ENCODE peak calls at places on chromosomes 4 and X, in eight cellular contexts. One of them, this sample, is unnamed.

GRCh38 chrX:10356979-10357378 is 200.2 kb downstream of the CLCN4 start:
- DNase-seq in GM12865: no peak
- DNase-seq in HepG2: no peak
- DNase-seq in SJSA1: no peak
- DNase-seq in epithelial cell of esophagus: peak
- DNase-seq in CD8-positive, alpha-beta memory T cell: no peak
- DNase-seq in IMR-90: peak
- DNase-seq in tibial artery: no peak
- DNase-seq in this sample: peak

GRCh38 chrX:20116087-20116574 is 576 bp downstream of the MAP7D2 start:
- DNase-seq in GM12865: no peak
- DNase-seq in HepG2: no peak
- DNase-seq in SJSA1: no peak
- DNase-seq in epithelial cell of esophagus: no peak
- DNase-seq in CD8-positive, alpha-beta memory T cell: no peak
- DNase-seq in IMR-90: no peak
- DNase-seq in tibial artery: no peak
- DNase-seq in this sample: no peak

GRCh38 chrX:38221391-38221929 is 789 bp upstream of the SRPX start:
- DNase-seq in GM12865: no peak
- DNase-seq in HepG2: no peak
- DNase-seq in SJSA1: no peak
- DNase-seq in epithelial cell of esophagus: no peak
- DNase-seq in CD8-positive, alpha-beta memory T cell: no peak
- DNase-seq in IMR-90: no peak
- DNase-seq in tibial artery: no peak
- DNase-seq in this sample: no peak

GRCh38 chr4:53497446-53498069 is 93.7 kb downstream of the LNX1 start:
- DNase-seq in GM12865: no peak
- DNase-seq in HepG2: peak
- DNase-seq in SJSA1: no peak
- DNase-seq in epithelial cell of esophagus: no peak
- DNase-seq in CD8-positive, alpha-beta memory T cell: no peak
- DNase-seq in IMR-90: peak
- DNase-seq in tibial artery: peak
- DNase-seq in this sample: no peak

GRCh38 chr4:151529187-151529586 is 120.2 kb downstream of the FHIP1A start:
- DNase-seq in GM12865: no peak
- DNase-seq in HepG2: no peak
- DNase-seq in SJSA1: no peak
- DNase-seq in epithelial cell of esophagus: no peak
- DNase-seq in CD8-positive, alpha-beta memory T cell: no peak
- DNase-seq in IMR-90: no peak
- DNase-seq in tibial artery: no peak
- DNase-seq in this sample: no peak

GRCh38 chr4:140653718-140654515 is 85.2 kb upstream of the UCP1 start:
- DNase-seq in GM12865: no peak
- DNase-seq in HepG2: no peak
- DNase-seq in SJSA1: no peak
- DNase-seq in epithelial cell of esophagus: no peak
- DNase-seq in CD8-positive, alpha-beta memory T cell: no peak
- DNase-seq in IMR-90: peak
- DNase-seq in tibial artery: no peak
- DNase-seq in this sample: no peak

GRCh38 chr4:8281519-8282133 is 12.1 kb downstream of the HTRA3 start:
- DNase-seq in GM12865: no peak
- DNase-seq in HepG2: no peak
- DNase-seq in SJSA1: no peak
- DNase-seq in epithelial cell of esophagus: no peak
- DNase-seq in CD8-positive, alpha-beta memory T cell: no peak
- DNase-seq in IMR-90: peak
- DNase-seq in tibial artery: peak
- DNase-seq in this sample: no peak

GRCh38 chr4:48297447-48297846 is 27.8 kb upstream of the TEC start:
- DNase-seq in GM12865: no peak
- DNase-seq in HepG2: no peak
- DNase-seq in SJSA1: no peak
- DNase-seq in epithelial cell of esophagus: peak
- DNase-seq in CD8-positive, alpha-beta memory T cell: no peak
- DNase-seq in IMR-90: peak
- DNase-seq in tibial artery: no peak
- DNase-seq in this sample: no peak

GRCh38 chr4:183437452-183437851 is 7.0 kb upstream of the CDKN2AIP start:
- DNase-seq in GM12865: no peak
- DNase-seq in HepG2: no peak
- DNase-seq in SJSA1: no peak
- DNase-seq in epithelial cell of esophagus: no peak
- DNase-seq in CD8-positive, alpha-beta memory T cell: no peak
- DNase-seq in IMR-90: no peak
- DNase-seq in tibial artery: no peak
- DNase-seq in this sample: no peak

GRCh38 chrX:106959897-106960296 is 39.7 kb downstream of the CLDN2 start:
- DNase-seq in GM12865: no peak
- DNase-seq in HepG2: peak
- DNase-seq in SJSA1: no peak
- DNase-seq in epithelial cell of esophagus: peak
- DNase-seq in CD8-positive, alpha-beta memory T cell: no peak
- DNase-seq in IMR-90: peak
- DNase-seq in tibial artery: no peak
- DNase-seq in this sample: no peak

GRCh38 chrX:155148724-155149537 is 67.3 kb upstream of the VBP1 start:
- DNase-seq in GM12865: peak
- DNase-seq in HepG2: peak
- DNase-seq in SJSA1: peak
- DNase-seq in epithelial cell of esophagus: peak
- DNase-seq in CD8-positive, alpha-beta memory T cell: no peak
- DNase-seq in IMR-90: peak
- DNase-seq in tibial artery: no peak
- DNase-seq in this sample: no peak

GRCh38 chrX:107355533-107355932 is 93.9 kb upstream of the FRMPD3 start:
- DNase-seq in GM12865: no peak
- DNase-seq in HepG2: no peak
- DNase-seq in SJSA1: no peak
- DNase-seq in epithelial cell of esophagus: no peak
- DNase-seq in CD8-positive, alpha-beta memory T cell: no peak
- DNase-seq in IMR-90: no peak
- DNase-seq in tibial artery: no peak
- DNase-seq in this sample: no peak

GRCh38 chr4:123995939-123996338 is 599.3 kb downstream of the SPRY1 start:
- DNase-seq in GM12865: no peak
- DNase-seq in HepG2: no peak
- DNase-seq in SJSA1: peak
- DNase-seq in epithelial cell of esophagus: peak
- DNase-seq in CD8-positive, alpha-beta memory T cell: no peak
- DNase-seq in IMR-90: peak
- DNase-seq in tibial artery: no peak
- DNase-seq in this sample: no peak

GRCh38 chrX:3545901-3546300 is 167.5 kb downstream of the PRKX start:
- DNase-seq in GM12865: no peak
- DNase-seq in HepG2: no peak
- DNase-seq in SJSA1: no peak
- DNase-seq in epithelial cell of esophagus: peak
- DNase-seq in CD8-positive, alpha-beta memory T cell: no peak
- DNase-seq in IMR-90: no peak
- DNase-seq in tibial artery: no peak
- DNase-seq in this sample: no peak

GRCh38 chrX:70088281-70088680 is 26.0 kb downstream of the OTUD6A start:
- DNase-seq in GM12865: no peak
- DNase-seq in HepG2: no peak
- DNase-seq in SJSA1: no peak
- DNase-seq in epithelial cell of esophagus: no peak
- DNase-seq in CD8-positive, alpha-beta memory T cell: no peak
- DNase-seq in IMR-90: peak
- DNase-seq in tibial artery: no peak
- DNase-seq in this sample: no peak

GRCh38 chr4:124884316-124884715 is 171.8 kb upstream of the ANKRD50 start:
- DNase-seq in GM12865: no peak
- DNase-seq in HepG2: no peak
- DNase-seq in SJSA1: no peak
- DNase-seq in epithelial cell of esophagus: no peak
- DNase-seq in CD8-positive, alpha-beta memory T cell: no peak
- DNase-seq in IMR-90: no peak
- DNase-seq in tibial artery: no peak
- DNase-seq in this sample: no peak

GRCh38 chr4:10917475-10918103 is 233.0 kb upstream of the CLNK start:
- DNase-seq in GM12865: no peak
- DNase-seq in HepG2: no peak
- DNase-seq in SJSA1: no peak
- DNase-seq in epithelial cell of esophagus: peak
- DNase-seq in CD8-positive, alpha-beta memory T cell: no peak
- DNase-seq in IMR-90: no peak
- DNase-seq in tibial artery: no peak
- DNase-seq in this sample: no peak

GRCh38 chrX:86121916-86122315 is 26.3 kb upstream of the DACH2 start:
- DNase-seq in GM12865: no peak
- DNase-seq in HepG2: no peak
- DNase-seq in SJSA1: no peak
- DNase-seq in epithelial cell of esophagus: no peak
- DNase-seq in CD8-positive, alpha-beta memory T cell: no peak
- DNase-seq in IMR-90: no peak
- DNase-seq in tibial artery: no peak
- DNase-seq in this sample: no peak

GRCh38 chr4:80307774-80308465 is 27.6 kb upstream of the CFAP299 start:
- DNase-seq in GM12865: no peak
- DNase-seq in HepG2: no peak
- DNase-seq in SJSA1: peak
- DNase-seq in epithelial cell of esophagus: peak
- DNase-seq in CD8-positive, alpha-beta memory T cell: no peak
- DNase-seq in IMR-90: peak
- DNase-seq in tibial artery: no peak
- DNase-seq in this sample: no peak

GRCh38 chrX:12954376-12954775 is 20.5 kb upstream of the TMSB4X start:
- DNase-seq in GM12865: no peak
- DNase-seq in HepG2: no peak
- DNase-seq in SJSA1: no peak
- DNase-seq in epithelial cell of esophagus: no peak
- DNase-seq in CD8-positive, alpha-beta memory T cell: peak
- DNase-seq in IMR-90: no peak
- DNase-seq in tibial artery: no peak
- DNase-seq in this sample: no peak
- H3K4me3 ChIP-seq in GM12865: peak
- H3K4me3 ChIP-seq in HepG2: no peak
- H3K4me3 ChIP-seq in SJSA1: no peak
- H3K4me3 ChIP-seq in epithelial cell of esophagus: no peak
- H3K4me3 ChIP-seq in CD8-positive, alpha-beta memory T cell: peak
- H3K4me3 ChIP-seq in IMR-90: no peak
- H3K4me3 ChIP-seq in tibial artery: no peak
- H3K4me3 ChIP-seq in this sample: no peak

GRCh38 chr4:25873632-25874129 is 10.9 kb upstream of the SEL1L3 start:
- DNase-seq in GM12865: no peak
- DNase-seq in HepG2: no peak
- DNase-seq in SJSA1: no peak
- DNase-seq in epithelial cell of esophagus: no peak
- DNase-seq in CD8-positive, alpha-beta memory T cell: no peak
- DNase-seq in IMR-90: no peak
- DNase-seq in tibial artery: no peak
- DNase-seq in this sample: no peak

GRCh38 chr4:25872851-25873631 is 10.3 kb upstream of the SEL1L3 start:
- DNase-seq in GM12865: no peak
- DNase-seq in HepG2: no peak
- DNase-seq in SJSA1: no peak
- DNase-seq in epithelial cell of esophagus: no peak
- DNase-seq in CD8-positive, alpha-beta memory T cell: no peak
- DNase-seq in IMR-90: no peak
- DNase-seq in tibial artery: no peak
- DNase-seq in this sample: no peak

GRCh38 chr4:25878676-25879075 is 15.9 kb upstream of the SEL1L3 start:
- DNase-seq in GM12865: no peak
- DNase-seq in HepG2: no peak
- DNase-seq in SJSA1: no peak
- DNase-seq in epithelial cell of esophagus: no peak
- DNase-seq in CD8-positive, alpha-beta memory T cell: no peak
- DNase-seq in IMR-90: no peak
- DNase-seq in tibial artery: no peak
- DNase-seq in this sample: no peak

GRCh38 chr4:25874641-25875040 is 11.9 kb upstream of the SEL1L3 start:
- DNase-seq in GM12865: no peak
- DNase-seq in HepG2: no peak
- DNase-seq in SJSA1: no peak
- DNase-seq in epithelial cell of esophagus: no peak
- DNase-seq in CD8-positive, alpha-beta memory T cell: no peak
- DNase-seq in IMR-90: no peak
- DNase-seq in tibial artery: no peak
- DNase-seq in this sample: no peak

GRCh38 chr4:25875281-25875745 is 12.5 kb upstream of the SEL1L3 start:
- DNase-seq in GM12865: peak
- DNase-seq in HepG2: no peak
- DNase-seq in SJSA1: no peak
- DNase-seq in epithelial cell of esophagus: no peak
- DNase-seq in CD8-positive, alpha-beta memory T cell: no peak
- DNase-seq in IMR-90: no peak
- DNase-seq in tibial artery: no peak
- DNase-seq in this sample: peak
- H3K4me3 ChIP-seq in GM12865: no peak
- H3K4me3 ChIP-seq in HepG2: no peak
- H3K4me3 ChIP-seq in SJSA1: no peak
- H3K4me3 ChIP-seq in epithelial cell of esophagus: no peak
- H3K4me3 ChIP-seq in CD8-positive, alpha-beta memory T cell: no peak
- H3K4me3 ChIP-seq in IMR-90: no peak
- H3K4me3 ChIP-seq in tibial artery: no peak
- H3K4me3 ChIP-seq in this sample: no peak

GRCh38 chr4:104491396-104491821 is 3.3 kb downstream of the CXXC4 start:
- DNase-seq in GM12865: peak
- DNase-seq in HepG2: no peak
- DNase-seq in SJSA1: peak
- DNase-seq in epithelial cell of esophagus: peak
- DNase-seq in CD8-positive, alpha-beta memory T cell: peak
- DNase-seq in IMR-90: no peak
- DNase-seq in tibial artery: no peak
- DNase-seq in this sample: peak

GRCh38 chr4:104491826-104492771 is 2.6 kb downstream of the CXXC4 start:
- DNase-seq in GM12865: peak
- DNase-seq in HepG2: no peak
- DNase-seq in SJSA1: peak
- DNase-seq in epithelial cell of esophagus: peak
- DNase-seq in CD8-positive, alpha-beta memory T cell: no peak
- DNase-seq in IMR-90: no peak
- DNase-seq in tibial artery: no peak
- DNase-seq in this sample: peak

GRCh38 chr4:104494161-104494560 is 533 bp downstream of the CXXC4 start:
- DNase-seq in GM12865: no peak
- DNase-seq in HepG2: peak
- DNase-seq in SJSA1: no peak
- DNase-seq in epithelial cell of esophagus: no peak
- DNase-seq in CD8-positive, alpha-beta memory T cell: no peak
- DNase-seq in IMR-90: no peak
- DNase-seq in tibial artery: no peak
- DNase-seq in this sample: no peak

GRCh38 chr4:104493071-104493831 is 1.4 kb downstream of the CXXC4 start:
- DNase-seq in GM12865: no peak
- DNase-seq in HepG2: no peak
- DNase-seq in SJSA1: no peak
- DNase-seq in epithelial cell of esophagus: no peak
- DNase-seq in CD8-positive, alpha-beta memory T cell: no peak
- DNase-seq in IMR-90: no peak
- DNase-seq in tibial artery: no peak
- DNase-seq in this sample: no peak

GRCh38 chr4:104494822-104495559 is at the start of gene CXXC4:
- DNase-seq in GM12865: peak
- DNase-seq in HepG2: peak
- DNase-seq in SJSA1: peak
- DNase-seq in epithelial cell of esophagus: peak
- DNase-seq in CD8-positive, alpha-beta memory T cell: peak
- DNase-seq in IMR-90: peak
- DNase-seq in tibial artery: peak
- DNase-seq in this sample: peak
- H3K4me3 ChIP-seq in GM12865: peak
- H3K4me3 ChIP-seq in HepG2: peak
- H3K4me3 ChIP-seq in SJSA1: peak
- H3K4me3 ChIP-seq in epithelial cell of esophagus: peak
- H3K4me3 ChIP-seq in CD8-positive, alpha-beta memory T cell: peak
- H3K4me3 ChIP-seq in IMR-90: peak
- H3K4me3 ChIP-seq in tibial artery: peak
- H3K4me3 ChIP-seq in this sample: peak

GRCh38 chr4:42702895-42703294 is 46.0 kb upstream of the ATP8A1 start:
- DNase-seq in GM12865: no peak
- DNase-seq in HepG2: no peak
- DNase-seq in SJSA1: no peak
- DNase-seq in epithelial cell of esophagus: no peak
- DNase-seq in CD8-positive, alpha-beta memory T cell: no peak
- DNase-seq in IMR-90: no peak
- DNase-seq in tibial artery: no peak
- DNase-seq in this sample: no peak
- H3K4me3 ChIP-seq in GM12865: no peak
- H3K4me3 ChIP-seq in HepG2: no peak
- H3K4me3 ChIP-seq in SJSA1: no peak
- H3K4me3 ChIP-seq in epithelial cell of esophagus: no peak
- H3K4me3 ChIP-seq in CD8-positive, alpha-beta memory T cell: no peak
- H3K4me3 ChIP-seq in IMR-90: no peak
- H3K4me3 ChIP-seq in tibial artery: no peak
- H3K4me3 ChIP-seq in this sample: no peak